ENCODE peak calls at places on chromosomes 4 and X, in nine cellular contexts. S is mammary epithelial cell, T is heart left ventricle, M is fibroblast of pulmonary artery, W is SK-N-SH, C is A549, X is GM20000, O is hepatocyte, D is cardiac fibroblast. G is an unnamed sample.

GRCh38 chrX:119573840-119574393 is 446 bp upstream of the UBE2A start:
- DNase-seq in S (peak), T (no peak), M (peak), W (peak), C (peak), X (peak), O (peak), D (peak), G (no peak)

GRCh38 chr4:80393246-80393969 is 57.9 kb downstream of the CFAP299 start:
- DNase-seq in S (peak), T (no peak), M (peak), W (no peak), C (no peak), X (no peak), O (no peak), D (peak), G (no peak)

GRCh38 chrX:108735680-108736508 is 469 bp downstream of the IRS4 start:
- DNase-seq in S (peak), T (no peak), M (peak), W (peak), C (no peak), X (peak), O (peak), D (peak), G (peak)

GRCh38 chrX:30735839-30736238 is 82.6 kb downstream of the GK start:
- DNase-seq in S (peak), T (no peak), M (peak), W (peak), C (peak), X (peak), O (peak), D (peak), G (no peak)

GRCh38 chrX:12304261-12304660 is 166.0 kb downstream of the FRMPD4 start:
- DNase-seq in S (no peak), T (no peak), M (peak), W (no peak), C (no peak), X (no peak), O (no peak), D (peak), G (no peak)

GRCh38 chr4:185210102-185210981 is 944 bp downstream of the SNX25 start:
- DNase-seq in S (peak), T (peak), M (peak), W (peak), C (no peak), X (peak), O (peak), D (peak), G (no peak)

GRCh38 chr4:53916431-53916889 is 147.9 kb downstream of the CHIC2 start:
- DNase-seq in S (peak), T (no peak), M (peak), W (no peak), C (no peak), X (no peak), O (no peak), D (peak), G (no peak)

GRCh38 chr4:14719053-14719452 is 283.2 kb upstream of the CPEB2 start:
- DNase-seq in S (peak), T (no peak), M (peak), W (no peak), C (no peak), X (no peak), O (peak), D (peak), G (no peak)

GRCh38 chrX:37542791-37543190 is 28.7 kb upstream of the LANCL3 start:
- DNase-seq in S (no peak), T (no peak), M (no peak), W (no peak), C (no peak), X (no peak), O (no peak), D (no peak), G (no peak)

GRCh38 chr4:26397086-26397485 is 76.3 kb downstream of the RBPJ start:
- DNase-seq in S (no peak), T (no peak), M (no peak), W (no peak), C (no peak), X (no peak), O (no peak), D (no peak), G (no peak)

GRCh38 chrX:8851487-8851886 is 50.3 kb upstream of the FAM9A start:
- DNase-seq in S (no peak), T (no peak), M (peak), W (no peak), C (no peak), X (no peak), O (no peak), D (no peak), G (no peak)

GRCh38 chr4:81085979-81086378 is 55.5 kb downstream of the BMP3 start:
- DNase-seq in S (no peak), T (no peak), M (no peak), W (no peak), C (no peak), X (no peak), O (no peak), D (no peak), G (no peak)

GRCh38 chr4:52643846-52644245 is 15.3 kb downstream of the USP46 start:
- DNase-seq in S (peak), T (peak), M (peak), W (peak), C (no peak), X (no peak), O (peak), D (peak), G (no peak)

GRCh38 chrX:136619889-136620505 is 28.0 kb upstream of the CD40LG start:
- DNase-seq in S (no peak), T (no peak), M (no peak), W (no peak), C (no peak), X (no peak), O (no peak), D (no peak), G (no peak)

GRCh38 chr4:138639018-138639876 is 376.3 kb upstream of the NOCT start:
- DNase-seq in S (peak), T (no peak), M (peak), W (peak), C (no peak), X (no peak), O (no peak), D (peak), G (no peak)

GRCh38 chrX:2846992-2847391 is 18.3 kb downstream of the GYG2 start:
- DNase-seq in S (no peak), T (no peak), M (no peak), W (no peak), C (no peak), X (no peak), O (no peak), D (no peak), G (no peak)

GRCh38 chr4:123783936-123784335 is 387.3 kb downstream of the SPRY1 start:
- DNase-seq in S (no peak), T (no peak), M (no peak), W (no peak), C (no peak), X (no peak), O (no peak), D (no peak), G (no peak)

GRCh38 chr4:121185960-121186359 is 21.8 kb upstream of the TNIP3 start:
- DNase-seq in S (no peak), T (no peak), M (no peak), W (no peak), C (no peak), X (no peak), O (no peak), D (no peak), G (no peak)

GRCh38 chrX:38175140-38175539 is 45.5 kb downstream of the SRPX start:
- DNase-seq in S (peak), T (no peak), M (no peak), W (peak), C (peak), X (peak), O (peak), D (no peak), G (no peak)

GRCh38 chrX:137032841-137033773 is 688 bp downstream of the GPR101 start:
- DNase-seq in S (no peak), T (no peak), M (no peak), W (no peak), C (no peak), X (no peak), O (no peak), D (no peak), G (no peak)

GRCh38 chr4:36241771-36242170 is 2.5 kb downstream of the ARAP2 start:
- DNase-seq in S (no peak), T (no peak), M (no peak), W (no peak), C (no peak), X (peak), O (no peak), D (no peak), G (no peak)

GRCh38 chrX:41802958-41803357 is 79.0 kb downstream of the GPR82 start:
- DNase-seq in S (no peak), T (no peak), M (no peak), W (no peak), C (no peak), X (no peak), O (no peak), D (no peak), G (no peak)

GRCh38 chrX:20947411-20947912 is 426.8 kb upstream of the CNKSR2 start:
- DNase-seq in S (peak), T (no peak), M (no peak), W (no peak), C (no peak), X (no peak), O (no peak), D (no peak), G (no peak)

GRCh38 chr4:76434901-76435688 is at the start of gene SHROOM3:
- DNase-seq in S (peak), T (no peak), M (no peak), W (no peak), C (no peak), X (no peak), O (no peak), D (no peak), G (no peak)

GRCh38 chr4:7660176-7660540 is 225.4 kb upstream of the PSAPL1 start:
- DNase-seq in S (no peak), T (no peak), M (no peak), W (no peak), C (no peak), X (no peak), O (no peak), D (no peak), G (no peak)

GRCh38 chrX:151871244-151871643 is 41.4 kb upstream of the MAGEA4 start:
- DNase-seq in S (peak), T (no peak), M (peak), W (no peak), C (peak), X (no peak), O (no peak), D (peak), G (no peak)

GRCh38 chr4:181877329-181877848 is 365.8 kb upstream of the TENM3 start:
- DNase-seq in S (peak), T (no peak), M (no peak), W (no peak), C (no peak), X (no peak), O (no peak), D (no peak), G (no peak)

GRCh38 chr4:54539500-54540029 is 118.2 kb upstream of the KIT start:
- DNase-seq in S (no peak), T (peak), M (peak), W (peak), C (peak), X (no peak), O (peak), D (peak), G (no peak)

GRCh38 chrX:117532339-117532738 is 584.3 kb downstream of the KLHL13 start:
- DNase-seq in S (no peak), T (no peak), M (no peak), W (no peak), C (no peak), X (no peak), O (no peak), D (no peak), G (no peak)

GRCh38 chr4:13988347-13989265 is 361.1 kb upstream of the BOD1L1 start:
- DNase-seq in S (peak), T (peak), M (peak), W (no peak), C (peak), X (no peak), O (peak), D (peak), G (no peak)

GRCh38 chr4:181536753-181537434 is 706.3 kb upstream of the TENM3 start:
- DNase-seq in S (no peak), T (no peak), M (no peak), W (no peak), C (no peak), X (no peak), O (no peak), D (no peak), G (no peak)

DNA sequence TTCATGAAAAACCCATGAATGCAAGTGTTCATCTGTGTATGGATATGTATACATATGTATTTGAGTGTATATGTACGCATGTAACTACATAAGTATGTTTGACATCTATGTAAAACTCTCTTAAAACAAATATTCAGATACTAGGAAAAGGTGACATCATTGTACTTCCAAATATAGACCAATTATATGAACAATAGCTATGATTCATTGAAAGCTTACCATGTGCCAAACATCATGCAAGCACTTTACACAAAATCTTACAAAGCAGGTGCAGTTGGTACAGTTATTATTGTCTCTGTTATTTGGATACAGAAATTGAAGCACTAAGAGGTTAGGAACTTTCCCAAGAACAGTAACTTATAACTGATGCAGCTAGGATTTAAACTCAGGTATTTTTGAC is 21.4 kb downstream of the MAGEB17 start:
- DNase-seq in S (peak), T (no peak), M (peak), W (no peak), C (no peak), X (no peak), O (no peak), D (no peak), G (no peak)
- TF ChIP-seq CTCF in S (no peak), T (no peak), M (no peak), W (no peak), C (no peak), X (no peak), O (no peak), D (no peak), G (no peak)

GRCh38 chrX:129404670-129405008 is 118.7 kb downstream of the SMARCA1 start:
- DNase-seq in S (no peak), T (no peak), M (no peak), W (no peak), C (no peak), X (no peak), O (no peak), D (no peak), G (no peak)

DNA sequence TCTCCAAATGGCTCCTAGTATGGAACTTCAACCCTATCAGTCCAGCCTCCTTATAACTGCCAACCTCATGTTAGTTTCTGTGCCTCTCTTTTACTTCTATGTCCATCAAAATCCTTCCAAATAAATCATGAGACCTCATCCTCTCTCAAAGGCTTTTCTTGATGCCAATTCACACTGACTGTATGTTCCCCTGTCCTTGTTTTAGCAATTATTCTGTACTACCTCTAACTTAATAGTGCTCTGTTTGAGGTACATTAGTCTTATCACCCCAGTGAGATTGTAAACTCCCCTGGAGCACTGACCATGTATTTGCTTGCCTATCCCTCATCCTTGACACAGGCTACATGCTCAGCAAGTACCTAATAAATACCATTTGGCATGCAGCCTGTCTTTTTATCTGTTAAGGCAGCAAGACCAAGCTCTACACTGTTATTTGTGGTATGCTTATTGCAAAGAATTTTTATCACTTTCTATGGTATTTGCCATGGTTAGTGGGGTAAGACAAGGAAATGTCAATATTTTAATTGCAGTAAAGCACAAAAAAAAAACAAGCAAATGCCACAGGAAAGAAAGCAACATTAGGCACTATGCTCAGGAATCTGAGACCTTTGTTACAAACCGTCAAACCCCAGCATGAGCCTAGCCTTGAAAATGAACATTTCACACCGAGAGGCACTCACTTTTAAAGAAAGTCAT is 119.2 kb downstream of the SMARCA1 start:
- DNase-seq in S (no peak), T (no peak), M (no peak), W (no peak), C (no peak), X (no peak), O (no peak), D (no peak), G (no peak)
- TF ChIP-seq CTCF in S (no peak), T (no peak), M (no peak), W (no peak), C (no peak), X (no peak), O (no peak), D (no peak), G (no peak)

GRCh38 chr4:6362243-6362885 is 92.7 kb downstream of the WFS1 start:
- DNase-seq in S (no peak), T (peak), M (no peak), W (peak), C (peak), X (no peak), O (no peak), D (no peak), G (no peak)
- TF ChIP-seq CTCF in S (no peak), T (no peak), M (no peak), W (no peak), C (peak), X (no peak), O (no peak), D (no peak), G (no peak)

GRCh38 chrX:131066237-131066636 is 8.1 kb downstream of the ARHGAP36 start:
- DNase-seq in S (no peak), T (no peak), M (no peak), W (no peak), C (no peak), X (no peak), O (no peak), D (no peak), G (no peak)

GRCh38 chrX:131072871-131073571 is 14.9 kb downstream of the ARHGAP36 start:
- DNase-seq in S (no peak), T (no peak), M (no peak), W (no peak), C (no peak), X (no peak), O (no peak), D (no peak), G (no peak)

GRCh38 chrX:131067216-131067615 is 9.1 kb downstream of the ARHGAP36 start:
- DNase-seq in S (no peak), T (no peak), M (no peak), W (no peak), C (no peak), X (no peak), O (no peak), D (no peak), G (no peak)

GRCh38 chrX:131067846-131068745 is 9.9 kb downstream of the ARHGAP36 start:
- DNase-seq in S (no peak), T (no peak), M (no peak), W (peak), C (no peak), X (no peak), O (no peak), D (no peak), G (no peak)

GRCh38 chrX:131068945-131069719 is 11.0 kb downstream of the ARHGAP36 start:
- DNase-seq in S (no peak), T (no peak), M (peak), W (peak), C (peak), X (peak), O (peak), D (peak), G (no peak)
- TF ChIP-seq CTCF in S (peak), T (peak), M (peak), W (peak), C (peak), X (no peak), O (peak), D (peak), G (peak)

DNA sequence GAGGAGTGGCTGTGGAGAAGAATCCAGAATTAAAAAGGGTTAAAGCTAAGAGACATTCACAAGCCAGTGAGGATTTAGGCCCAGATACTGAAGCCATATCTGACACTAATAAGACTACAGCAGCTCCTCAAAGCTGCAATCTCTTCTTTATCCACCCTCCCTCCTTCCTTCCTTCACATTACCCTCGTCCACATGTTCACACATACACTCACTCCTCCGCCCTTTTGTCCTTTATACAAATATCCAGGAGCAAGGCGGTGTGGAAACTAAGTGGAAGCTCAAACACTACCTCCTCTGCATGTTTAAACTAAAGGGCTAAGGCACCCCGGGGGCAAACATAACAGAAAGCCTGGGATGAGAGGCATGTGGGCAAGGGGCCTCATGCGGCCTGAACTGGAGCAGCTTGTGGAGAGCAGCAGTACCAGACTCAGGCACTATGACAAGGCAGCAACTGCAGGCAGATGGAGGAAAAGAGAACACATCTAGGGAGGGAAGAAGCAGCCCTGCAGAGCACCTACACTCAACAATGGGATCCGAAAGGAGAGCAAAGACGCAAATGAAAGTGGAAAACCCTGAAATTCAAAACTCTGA is 9.4 kb downstream of the MAB21L2 start:
- DNase-seq in S (no peak), T (no peak), M (no peak), W (no peak), C (no peak), X (no peak), O (peak), D (no peak), G (peak)
- TF ChIP-seq CTCF in S (no peak), T (no peak), M (no peak), W (no peak), C (no peak), X (no peak), O (no peak), D (no peak), G (peak)

DNA sequence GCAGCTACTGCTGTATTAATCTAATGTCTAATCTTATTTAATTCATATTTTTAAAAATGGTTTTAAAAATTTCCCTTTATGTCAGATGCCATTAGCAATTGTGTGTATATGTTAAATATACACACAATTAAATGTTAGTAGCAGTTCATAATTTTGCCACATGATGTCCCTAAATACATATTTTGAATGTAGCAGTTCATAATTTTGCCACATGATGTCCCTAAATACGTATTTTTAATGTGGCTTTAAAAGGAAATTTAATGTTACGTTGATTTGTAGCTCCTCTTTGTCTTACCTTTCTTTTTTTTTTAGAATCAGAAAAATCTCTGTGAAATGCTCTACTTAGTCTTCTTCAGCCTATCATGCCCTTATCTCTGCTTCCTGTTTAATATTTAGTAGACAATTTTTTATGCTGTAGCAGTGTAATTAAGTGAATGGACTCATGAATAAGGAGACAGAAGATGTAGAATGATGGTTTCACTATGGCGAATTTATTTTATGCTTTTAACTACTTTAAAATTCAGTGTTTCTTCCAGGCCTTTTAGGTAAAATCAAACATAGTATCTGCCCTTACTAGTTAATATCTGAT is 26.1 kb downstream of the RBM46 start:
- DNase-seq in S (peak), T (no peak), M (peak), W (peak), C (no peak), X (no peak), O (peak), D (peak), G (no peak)
- TF ChIP-seq CTCF in S (peak), T (peak), M (peak), W (peak), C (peak), X (peak), O (peak), D (peak), G (peak)